ENCODE peak calls at places on chromosome 16, in eight cellular contexts. F is effector CD8-positive, alpha-beta T cell; O is NK-92 treated with Interleukin-12 subunit alpha and Interleukin-12 subunit beta, amount 100 ng/mL, for 24 hours; J is AG09319; K is kidney epithelial cell; Q is left lobe of liver; U is stimulated activated CD4-positive, alpha-beta T cell treated with anti-CD3 and anti-CD28 coated beads, TNF-alpha, amount 100 ng/mL, for 24 hours; T is NCI-H774. M is an unnamed sample.

GRCh38 chr16:78789556-78789955 is 690.1 kb downstream of the WWOX start:
- DNase-seq in U (no peak), O (no peak), Q (no peak), T (no peak), J (no peak), F (no peak), K (no peak), M (no peak)

GRCh38 chr16:30893082-30893743 is 664 bp downstream of the BCL7C start:
- DNase-seq in U (no peak), T (no peak), O (no peak), J (no peak), Q (peak), F (peak), K (no peak), M (no peak)

GRCh38 chr16:20883554-20884239 is 16.5 kb downstream of the DCUN1D3 start:
- DNase-seq in F (no peak), Q (no peak), O (no peak), U (no peak), K (no peak), T (no peak), J (no peak), M (no peak)

GRCh38 chr16:49557070-49557446 is 183.5 kb downstream of the C16orf78 start:
- DNase-seq in U (no peak), O (no peak), T (peak), K (no peak), Q (no peak), J (no peak), F (no peak), M (no peak)

GRCh38 chr16:85238233-85238647 is 126.0 kb upstream of the CIBAR2 start:
- DNase-seq in K (no peak), U (no peak), T (no peak), O (no peak), F (no peak), J (peak), Q (no peak), M (no peak)

GRCh38 chr16:8859913-8860881 is 8.6 kb downstream of the CARHSP1 start:
- DNase-seq in J (no peak), F (no peak), T (no peak), O (no peak), K (no peak), Q (peak), U (no peak), M (no peak)

GRCh38 chr16:23110257-23110899 is 38.9 kb downstream of the USP31 start:
- DNase-seq in K (no peak), U (no peak), O (no peak), T (no peak), J (no peak), F (no peak), Q (no peak), M (no peak)

GRCh38 chr16:4689091-4689671 is 4.2 kb upstream of the NUDT16L1 start:
- DNase-seq in Q (peak), T (no peak), J (no peak), F (no peak), K (no peak), U (no peak), O (no peak), M (no peak)

GRCh38 chr16:12416136-12416787 is 387.4 kb downstream of the CPPED1 start:
- DNase-seq in U (no peak), O (no peak), K (no peak), T (no peak), Q (no peak), J (no peak), F (no peak), M (no peak)

GRCh38 chr16:81624718-81625543 is 154.2 kb upstream of the PLCG2 start:
- DNase-seq in K (no peak), Q (no peak), J (no peak), F (no peak), T (no peak), U (no peak), O (no peak), M (no peak)

GRCh38 chr16:57970319-57970718 is 609 bp downstream of the CNGB1 start:
- DNase-seq in F (no peak), O (no peak), U (no peak), T (no peak), K (no peak), Q (no peak), J (no peak), M (no peak)

GRCh38 chr16:4372578-4373355 is 1.1 kb downstream of the VASN start:
- DNase-seq in O (no peak), Q (peak), K (no peak), J (no peak), T (no peak), F (no peak), U (no peak), M (no peak)

GRCh38 chr16:74591914-74592650 is 14.8 kb downstream of the GLG1 start:
- DNase-seq in T (no peak), F (no peak), J (no peak), K (no peak), U (no peak), Q (peak), O (no peak), M (peak)

GRCh38 chr16:83214671-83215070 is 587.9 kb downstream of the CDH13 start:
- DNase-seq in U (no peak), J (no peak), F (no peak), Q (no peak), O (no peak), T (no peak), K (no peak), M (no peak)

GRCh38 chr16:84275562-84276151 is 19.0 kb upstream of the WFDC1 start:
- DNase-seq in K (no peak), O (no peak), Q (no peak), T (no peak), F (no peak), U (no peak), J (no peak), M (no peak)

GRCh38 chr16:966505-966904 is 4.3 kb downstream of the LMF1 start:
- DNase-seq in J (no peak), U (no peak), O (no peak), F (no peak), K (no peak), Q (no peak), T (no peak), M (no peak)

M was measured in retinal pigment epithelial cell.